ENCODE peak calls at places on chromosomes 6 and 20, in six cellular contexts. G is mesothelial cell of epicardium; K is ovary; R is testis; N is AG10803; X is naive thymus-derived CD8-positive, alpha-beta T cell. C is an unnamed sample.

GRCh38 chr6:118319890-118320289 is 228.2 kb upstream of the PLN start:
- DNase-seq in G (no peak), K (no peak), R (no peak), X (no peak), N (no peak), C (no peak)

GRCh38 chr20:46200582-46201570 is 82.8 kb downstream of the CD40 start:
- DNase-seq in R (peak; percentile 84), X (no peak), K (no peak), N (no peak), G (no peak), C (no peak)

GRCh38 chr6:162621246-162621645 is 106.3 kb downstream of the PRKN start:
- DNase-seq in G (no peak), K (no peak), R (no peak), N (no peak), X (no peak), C (no peak)

GRCh38 chr20:31476648-31477220 is 1.6 kb downstream of the REM1 start:
- DNase-seq in N (no peak), K (no peak), R (no peak), G (no peak), X (no peak), C (no peak)

GRCh38 chr6:26156105-26156849 is 69.0 kb downstream of the HFE start:
- DNase-seq in N (peak; percentile 87), K (peak; percentile 90), G (peak; percentile 66), R (peak; percentile 95), X (peak; percentile 90), C (peak; percentile 94)

GRCh38 chr20:33659341-33660034 is 2.6 kb upstream of the C20orf144 start:
- DNase-seq in X (no peak), K (no peak), R (no peak), N (no peak), G (no peak), C (no peak)

GRCh38 chr6:20665290-20665689 is 131.0 kb downstream of the CDKAL1 start:
- DNase-seq in X (no peak), N (no peak), R (no peak), K (no peak), G (no peak), C (no peak)

GRCh38 chr6:42193491-42193894 is 1.3 kb downstream of the GUCA1B start:
- DNase-seq in G (no peak), N (peak; percentile 18), X (no peak), K (no peak), R (no peak), C (no peak)

GRCh38 chr6:35499372-35499771 is 2.5 kb upstream of the TEAD3 start:
- DNase-seq in K (no peak), X (no peak), N (no peak), G (no peak), R (no peak), C (no peak)